ENCODE peak calls at places on chromosomes 2 and 18, in four cellular contexts. W, O, S and N are unnamed samples.

GRCh38 chr18:22694954-22695353 is 238.2 kb upstream of the RBBP8 start:
- DNase-seq in W (no peak), O (peak; percentile 84), S (peak; percentile 81), N (peak; percentile 69)

GRCh38 chr2:28709101-28709500 is 42.5 kb upstream of the PPP1CB start:
- DNase-seq in S (no peak), W (no peak), O (no peak), N (no peak)

GRCh38 chr18:23992119-23992940 is 22.2 kb upstream of the TTC39C start:
- DNase-seq in O (peak; percentile 91), W (no peak), S (no peak), N (peak; percentile 67)

GRCh38 chr2:112700004-112700667 is 20.7 kb upstream of the NT5DC4 start:
- DNase-seq in O (no peak), W (no peak), S (no peak), N (no peak)

GRCh38 chr2:149733936-149734685 is 146.5 kb upstream of the MMADHC start:
- DNase-seq in O (peak; percentile 37), S (no peak), W (peak; percentile 56), N (no peak)

GRCh38 chr2:129711816-129712420 is 267.5 kb upstream of the RAB6C start:
- DNase-seq in W (no peak), O (peak; percentile 9), S (no peak), N (no peak)

GRCh38 chr2:128069769-128070168 is 21.2 kb upstream of the UGGT1 start:
- DNase-seq in O (peak; percentile 7), S (no peak), W (no peak), N (no peak)

GRCh38 chr2:44668336-44668735 is 273.2 kb upstream of the SIX3 start:
- DNase-seq in W (no peak), O (no peak), S (no peak), N (no peak)

GRCh38 chr18:47149457-47150028 is 757 bp downstream of the HDHD2 start:
- DNase-seq in O (peak; percentile 19), W (no peak), S (no peak), N (no peak)

GRCh38 chr18:10130626-10131025 is 216.8 kb downstream of the VAPA start:
- DNase-seq in W (no peak), O (no peak), S (no peak), N (no peak)

GRCh38 chr2:30480703-30481322 is 33.8 kb downstream of the LCLAT1 start:
- DNase-seq in S (no peak), W (no peak), O (no peak), N (no peak)

GRCh38 chr2:195029804-195030654 is 627.0 kb upstream of the SLC39A10 start:
- DNase-seq in S (no peak), O (no peak), W (no peak), N (no peak)

GRCh38 chr2:7666561-7667259 is 749.5 kb downstream of the RNF144A start:
- DNase-seq in S (no peak), O (no peak), W (no peak), N (no peak)

GRCh38 chr2:240405133-240405532 is 30.3 kb upstream of the GPC1 start:
- DNase-seq in W (no peak), O (no peak), S (no peak), N (no peak)

GRCh38 chr2:233353769-233354499 is at the start of gene DGKD:
- DNase-seq in O (peak; percentile 9), W (peak; percentile 83), S (no peak), N (no peak)

GRCh38 chr2:237411683-237412349 is 2.1 kb downstream of the COL6A3 start:
- DNase-seq in W (no peak), O (no peak), S (no peak), N (no peak)

GRCh38 chr2:160125366-160125765 is 63.0 kb upstream of the PLA2R1 start:
- DNase-seq in S (no peak), O (no peak), W (no peak), N (no peak)

GRCh38 chr18:70523035-70523797 is 234.4 kb downstream of the SOCS6 start:
- DNase-seq in W (no peak), O (no peak), S (no peak), N (no peak)

GRCh38 chr2:133266926-133267590 is 301.2 kb downstream of the NCKAP5 start:
- DNase-seq in W (peak; percentile 3), S (no peak), O (peak; percentile 1), N (no peak)

GRCh38 chr18:77147418-77147852 is 14.9 kb upstream of the MBP start:
- DNase-seq in O (no peak), W (no peak), S (no peak), N (no peak)

DNA sequence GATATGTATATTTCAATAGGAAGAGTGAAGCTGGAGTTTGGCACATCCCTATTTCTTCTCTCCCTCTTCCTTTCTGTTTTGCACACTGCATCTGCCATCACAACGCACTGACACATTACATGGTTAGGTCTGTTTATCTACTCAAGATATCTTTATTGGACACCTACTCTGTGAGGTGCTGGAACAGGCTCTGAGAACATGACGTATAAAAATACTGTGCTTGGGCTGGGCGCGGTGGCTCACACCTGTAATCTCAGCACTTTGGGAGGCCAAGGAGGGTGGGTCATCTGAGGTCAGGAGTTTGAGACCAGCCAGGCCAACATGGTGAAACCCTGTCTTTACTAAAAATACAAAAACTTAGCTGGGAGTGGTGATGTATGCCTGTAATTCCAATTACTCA is 653.3 kb downstream of the SLC4A3 start:
- DNase-seq in S (no peak), W (no peak), O (no peak), N (no peak)
- H3K27ac ChIP-seq in S (no peak overlapping the region), W (no peak overlapping the region), O (peak overlapping the region; percentile 93), N (peak overlapping the region; percentile 96)

DNA sequence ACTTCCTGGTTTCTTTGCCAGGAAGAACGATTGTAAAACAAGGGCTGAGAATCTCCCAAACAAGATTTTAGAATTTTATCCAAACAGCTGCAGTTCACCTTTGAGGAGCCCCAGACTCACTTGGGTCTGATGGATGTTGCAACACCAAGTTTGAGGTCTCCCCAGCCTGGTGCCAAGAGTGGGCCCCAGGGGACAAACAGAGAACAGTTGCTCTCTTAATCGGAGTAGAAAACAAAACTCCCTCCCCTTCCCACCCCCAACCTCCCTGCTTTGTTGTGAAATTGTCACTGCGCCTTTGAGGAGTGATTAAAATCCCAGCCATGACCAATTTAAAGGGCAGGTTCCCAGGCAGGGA is 141.1 kb downstream of the BCL2 start:
- DNase-seq in S (no peak), W (no peak), O (no peak), N (no peak)
- H3K27ac ChIP-seq in S (no peak overlapping the region), W (no peak overlapping the region), O (no peak overlapping the region), N (no peak overlapping the region)

DNA sequence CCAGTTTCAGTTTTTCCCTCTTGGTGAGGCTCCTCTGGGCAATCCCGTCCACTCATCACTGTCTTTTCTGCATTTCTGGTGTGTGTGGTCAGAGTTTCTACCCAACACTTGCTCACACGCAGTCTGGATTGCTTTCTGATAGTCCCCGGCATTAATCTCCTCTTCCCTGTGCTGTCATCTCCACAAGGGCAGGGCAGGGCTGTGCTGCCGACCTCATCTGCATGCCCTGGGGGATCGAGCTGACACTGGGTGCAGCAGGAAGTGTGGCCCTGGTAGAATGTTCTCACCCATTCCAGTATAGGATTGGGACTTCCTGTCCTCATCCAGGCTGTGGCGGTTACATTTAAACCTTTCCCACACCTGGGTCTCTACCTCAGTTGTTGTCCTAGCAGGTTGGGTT is 80.0 kb upstream of the FAM136A start:
- DNase-seq in W (no peak), O (peak; percentile 98), S (no peak), N (peak; percentile 97)
- H3K27ac ChIP-seq in W (no peak overlapping the region), O (peak overlapping the region; percentile 96), S (no peak overlapping the region), N (peak overlapping the region; percentile 100)

DNA sequence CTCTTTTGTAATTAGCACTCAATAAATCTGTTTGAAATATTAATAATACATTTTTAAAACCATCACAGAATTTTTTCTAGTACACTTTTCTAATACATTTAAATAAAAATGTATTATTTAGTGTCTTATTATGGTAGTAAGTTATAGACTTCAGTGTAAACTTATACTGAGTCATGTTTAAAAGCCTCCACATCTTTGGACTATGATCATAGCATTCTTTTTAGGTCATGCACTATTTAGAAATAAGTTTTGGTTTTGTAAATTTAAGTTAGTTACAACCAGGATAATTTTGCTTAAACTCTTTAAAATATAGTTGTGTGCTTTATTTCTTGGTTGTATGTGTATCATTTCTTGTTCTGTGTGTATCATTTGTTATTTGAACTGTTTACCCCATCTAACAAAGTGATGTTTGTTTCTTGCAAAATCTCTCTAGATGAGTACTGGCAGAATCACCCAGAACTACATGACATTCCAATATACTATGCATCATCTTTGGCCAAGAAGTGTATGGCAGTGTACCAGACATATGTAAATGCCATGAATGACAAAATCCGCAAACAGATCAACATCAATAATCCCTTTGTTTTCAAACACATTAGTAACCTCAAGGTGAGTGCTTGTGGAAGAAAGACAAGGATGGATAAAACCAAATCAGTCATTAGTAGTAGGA is 16.7 kb downstream of the CPSF3 start:
- DNase-seq in O (peak; percentile 79), W (no peak), S (peak; percentile 47), N (peak; percentile 40)
- H3K27ac ChIP-seq in O (no peak overlapping the region), W (no peak overlapping the region), S (peak overlapping the region; percentile 90), N (peak overlapping the region; percentile 11)

DNA sequence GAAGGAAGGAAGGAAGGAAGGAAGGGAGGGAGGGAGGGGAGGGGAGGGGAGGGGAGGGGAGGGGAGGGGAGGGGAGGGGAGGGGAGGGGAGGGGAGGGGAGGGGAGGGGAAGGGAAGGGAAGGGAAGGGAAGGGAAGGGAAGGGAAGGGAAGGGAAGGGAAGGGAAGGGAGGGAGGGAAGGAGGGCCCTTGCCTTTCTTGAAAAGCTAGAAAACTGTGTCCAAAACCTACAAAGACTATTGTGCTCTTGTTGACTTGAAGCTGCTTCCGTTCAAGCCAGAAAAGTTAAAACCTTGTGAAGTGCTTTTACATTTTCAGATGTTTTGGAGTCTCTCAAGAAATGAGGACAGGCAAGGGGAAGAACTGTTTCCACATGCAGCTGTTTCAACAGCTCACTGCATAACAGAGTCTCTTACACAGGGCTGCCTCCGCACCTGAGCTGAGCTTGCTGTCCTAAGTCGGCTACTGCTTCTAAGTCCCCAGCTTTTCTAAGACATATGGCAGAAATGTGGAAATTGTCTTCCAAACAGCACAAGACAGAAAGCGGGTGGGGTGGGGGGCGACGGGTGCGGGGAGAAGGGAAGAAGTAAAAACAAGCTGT is 46.1 kb downstream of the BCL11A start:
- DNase-seq in S (no peak), W (no peak), O (no peak), N (no peak)
- H3K27ac ChIP-seq in S (no peak overlapping the region), W (no peak overlapping the region), O (no peak overlapping the region), N (no peak overlapping the region)